ENCODE peak calls at places on chromosomes 11 and 22, in six cellular contexts. N is IMR-90, F is H9, T is neuronal stem cell, J is H1, K is trophoblast cell. I is an unnamed sample.

GRCh38 chr11:86719781-86720463 is 47.5 kb upstream of the ME3 start:
- DNase-seq in J (no peak), K (peak), T (no peak), N (peak), F (no peak), I (peak)

GRCh38 chr11:69799582-69799981 is 19.6 kb downstream of the FGF3 start:
- DNase-seq in K (peak), N (peak), J (no peak), F (peak), T (no peak), I (peak)

GRCh38 chr11:71283960-71284359 is 31.6 kb upstream of the SHANK2 start:
- DNase-seq in N (no peak), T (no peak), K (peak), J (no peak), F (peak), I (no peak)

GRCh38 chr11:130131957-130132850 is 27.4 kb upstream of the ST14 start:
- DNase-seq in T (peak), J (peak), K (peak), N (peak), F (peak), I (peak)

GRCh38 chr22:44595841-44596341 is 97.9 kb upstream of the RTL6 start:
- DNase-seq in N (peak), F (no peak), K (no peak), J (no peak), T (no peak), I (peak)

GRCh38 chr22:41873391-41873790 is 40.5 kb downstream of the SREBF2 start:
- DNase-seq in F (no peak), T (no peak), K (no peak), J (no peak), N (no peak), I (no peak)

GRCh38 chr11:134120143-134120850 is 51.4 kb downstream of the JAM3 start:
- DNase-seq in N (peak), F (no peak), T (no peak), J (no peak), K (no peak), I (peak)

GRCh38 chr11:77130763-77131513 is 2.9 kb downstream of the MYO7A start:
- DNase-seq in F (no peak), N (peak), J (no peak), K (peak), T (no peak), I (no peak)

GRCh38 chr11:45599161-45599943 is 66.1 kb downstream of the CHST1 start:
- DNase-seq in N (no peak), T (no peak), K (peak), J (no peak), F (no peak), I (no peak)

GRCh38 chr11:28318861-28319260 is 210.7 kb downstream of the METTL15 start:
- DNase-seq in N (no peak), J (no peak), T (no peak), F (no peak), K (no peak), I (no peak)

GRCh38 chr11:1744879-1745700 is 5.3 kb downstream of the IFITM10 start:
- DNase-seq in N (no peak), F (no peak), T (no peak), K (no peak), J (no peak), I (no peak)

GRCh38 chr22:43811777-43812148 is 342 bp downstream of the EFCAB6 start:
- DNase-seq in J (no peak), F (no peak), K (no peak), T (no peak), N (peak), I (peak)

GRCh38 chr11:66847461-66848232 is 4.4 kb downstream of the RCE1 start:
- DNase-seq in T (no peak), F (no peak), N (no peak), K (no peak), J (no peak), I (no peak)
- H3K14ac ChIP-seq in T (no peak), F (no peak), N (no peak), K (no peak), J (no peak), I (no peak)

DNA sequence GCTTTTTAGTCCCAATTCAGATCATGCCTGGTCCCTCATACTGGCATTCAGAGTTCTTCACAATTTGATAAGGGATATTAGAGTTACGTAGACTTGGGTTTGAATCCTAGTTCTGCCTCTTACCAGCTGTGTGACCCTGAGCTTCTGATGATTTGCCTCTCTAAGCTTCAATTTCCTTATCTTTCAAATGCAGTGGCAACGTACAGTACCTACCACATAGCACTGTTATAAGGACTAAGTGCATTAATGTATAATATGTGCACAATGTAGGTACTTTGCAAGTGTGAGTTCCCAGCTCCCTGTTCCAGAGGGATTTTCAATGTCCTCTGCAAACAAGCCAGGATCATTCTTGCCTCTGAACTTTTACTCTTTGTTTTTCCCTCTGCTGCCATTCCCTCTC is 7.3 kb downstream of the RHOG start:
- DNase-seq in J (no peak), F (no peak), K (no peak), T (no peak), N (no peak), I (no peak)
- H3K14ac ChIP-seq in J (no peak), F (no peak), K (no peak), T (no peak), N (no peak), I (no peak)

DNA sequence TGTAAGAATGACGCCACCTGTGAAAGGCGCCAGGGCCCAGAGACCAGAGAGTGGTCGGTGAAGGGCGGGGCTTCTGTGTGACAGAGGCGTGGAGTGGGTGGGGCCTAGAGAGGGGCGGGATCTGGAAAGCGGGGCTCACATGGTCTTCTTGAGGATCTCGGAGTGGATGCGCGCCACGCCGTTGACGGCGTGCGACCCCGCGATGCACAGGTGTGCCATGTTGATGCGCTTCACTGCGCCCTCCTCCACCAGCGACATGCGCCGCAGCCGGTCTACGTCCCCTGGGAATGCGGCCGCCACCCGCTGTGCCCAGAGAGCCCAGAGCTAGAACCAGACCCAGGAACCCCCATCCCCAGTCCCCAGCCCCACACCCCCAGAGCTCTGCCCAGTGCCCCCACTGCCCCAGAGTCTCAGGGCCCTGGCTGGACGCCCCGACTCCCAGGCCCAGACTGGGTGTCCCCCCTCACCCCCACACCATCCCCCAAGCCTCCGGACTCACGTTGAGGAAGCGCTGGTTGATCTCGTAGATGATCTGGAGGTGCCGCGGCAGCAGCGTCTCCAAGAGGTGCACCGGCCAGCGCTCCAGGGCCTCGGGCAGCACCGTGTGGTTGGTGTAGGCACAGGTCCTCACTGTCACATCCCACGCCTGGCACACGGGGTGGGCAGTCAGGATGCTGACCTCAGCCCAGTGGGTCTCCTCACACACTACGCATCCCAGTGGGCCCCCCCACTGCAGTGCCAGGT is 6.2 kb downstream of the PYGM start:
- DNase-seq in N (no peak), K (no peak), F (peak), T (no peak), J (no peak), I (no peak)
- H3K14ac ChIP-seq in N (no peak), K (no peak), F (no peak), T (peak), J (no peak), I (no peak)

GRCh38 chr11:68165601-68166000 is 44.4 kb upstream of the CHKA start:
- DNase-seq in K (no peak), J (no peak), N (no peak), T (no peak), F (no peak), I (no peak)

GRCh38 chr11:68169442-68169841 is 43.7 kb downstream of the KMT5B start:
- DNase-seq in K (no peak), T (no peak), N (no peak), J (no peak), F (no peak), I (no peak)

GRCh38 chr11:68168694-68169093 is 44.4 kb downstream of the KMT5B start:
- DNase-seq in F (no peak), N (no peak), K (no peak), T (no peak), J (no peak), I (no peak)

GRCh38 chr11:68166969-68167368 is 45.8 kb upstream of the CHKA start:
- DNase-seq in J (no peak), K (no peak), N (no peak), T (no peak), F (no peak), I (no peak)

DNA sequence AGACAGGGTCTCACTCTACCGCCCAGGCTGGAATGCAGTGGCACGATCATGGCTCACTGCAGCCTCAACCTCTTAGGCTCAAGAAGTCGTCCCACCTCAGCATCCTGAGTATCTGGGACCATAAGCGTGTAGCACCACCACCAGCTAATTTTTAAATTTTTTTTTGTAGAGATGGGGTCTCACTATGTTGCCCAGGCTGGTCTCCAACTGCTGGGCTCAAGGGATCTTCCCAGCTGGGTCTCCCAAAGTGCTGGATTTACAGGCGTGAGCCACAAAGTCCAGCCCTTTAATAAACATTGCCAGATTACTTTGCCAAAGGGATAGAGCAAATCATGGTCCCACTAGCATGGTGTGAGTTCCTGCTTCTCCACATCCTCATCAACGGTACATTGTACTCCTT is 45.6 kb downstream of the KMT5B start:
- DNase-seq in K (no peak), T (no peak), F (no peak), N (no peak), J (no peak), I (no peak)
- H3K14ac ChIP-seq in K (no peak), T (no peak), F (no peak), N (no peak), J (no peak), I (no peak)

GRCh38 chr22:50082961-50083461 is 2.2 kb downstream of the MLC1 start:
- DNase-seq in K (no peak), T (no peak), F (no peak), J (no peak), N (no peak), I (no peak)
- H3K14ac ChIP-seq in K (peak), T (no peak), F (no peak), J (no peak), N (no peak), I (peak)

GRCh38 chr22:32909561-32910348 is 108.2 kb downstream of the TIMP3 start:
- DNase-seq in J (no peak), T (no peak), F (no peak), N (no peak), K (no peak), I (no peak)
- H3K14ac ChIP-seq in J (no peak), T (no peak), F (no peak), N (no peak), K (no peak), I (no peak)

GRCh38 chr11:93740031-93740801 is 1.1 kb downstream of the TAF1D start:
- DNase-seq in J (no peak), K (peak), T (no peak), F (no peak), N (peak), I (no peak)

GRCh38 chr11:93743316-93743715 is 1.8 kb downstream of the C11orf54 start:
- DNase-seq in J (no peak), F (no peak), K (no peak), N (no peak), T (no peak), I (no peak)

GRCh38 chr11:93740802-93741093 is 547 bp downstream of the TAF1D start:
- DNase-seq in T (peak), N (peak), F (no peak), K (peak), J (no peak), I (peak)

GRCh38 chr11:93741882-93742226 is 382 bp downstream of the C11orf54 start:
- DNase-seq in K (peak), F (no peak), N (peak), J (no peak), T (no peak), I (peak)

DNA sequence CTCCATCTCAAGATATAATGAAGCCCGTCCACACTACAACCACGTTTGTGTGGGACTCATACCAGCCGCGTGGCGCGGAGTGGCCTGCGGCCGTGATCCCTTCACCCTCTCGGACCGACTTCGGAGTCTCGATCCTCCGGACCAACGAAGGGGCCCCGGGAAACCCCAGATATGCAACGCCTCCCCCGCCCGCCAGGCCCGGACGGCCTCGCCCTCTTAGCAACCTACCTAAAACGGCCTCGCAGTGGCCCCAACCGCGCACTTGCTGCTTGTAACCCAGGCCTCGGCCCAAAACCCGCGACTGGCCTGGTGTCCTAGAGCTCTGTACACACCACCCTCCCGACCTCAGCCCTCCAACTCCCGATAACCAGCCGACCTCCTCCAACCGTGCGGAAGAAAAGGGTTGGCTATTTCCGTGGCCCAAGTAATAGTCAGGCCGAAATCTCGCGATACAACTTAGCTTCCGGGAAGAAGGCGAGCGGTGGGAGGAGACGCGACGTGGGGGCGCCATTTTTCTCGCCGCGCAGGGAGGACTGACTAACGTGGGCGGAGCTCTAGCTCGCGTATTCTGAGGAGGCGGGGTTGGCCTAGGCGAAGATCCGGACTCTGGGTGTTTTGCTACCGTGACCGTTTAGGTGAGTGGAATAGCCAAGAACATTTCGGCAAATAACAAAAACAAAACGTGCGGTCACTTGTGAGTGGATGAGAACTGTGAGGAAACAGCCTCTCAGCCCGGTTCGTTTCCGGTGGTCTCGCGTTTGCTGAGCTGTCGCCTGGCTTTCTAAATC is at the start of the genes C11orf54 and TAF1D:
- DNase-seq in T (peak), F (peak), K (peak), J (peak), N (peak), I (peak)
- H3K14ac ChIP-seq in T (no peak), F (peak), K (peak), J (no peak), N (peak), I (peak)

DNA sequence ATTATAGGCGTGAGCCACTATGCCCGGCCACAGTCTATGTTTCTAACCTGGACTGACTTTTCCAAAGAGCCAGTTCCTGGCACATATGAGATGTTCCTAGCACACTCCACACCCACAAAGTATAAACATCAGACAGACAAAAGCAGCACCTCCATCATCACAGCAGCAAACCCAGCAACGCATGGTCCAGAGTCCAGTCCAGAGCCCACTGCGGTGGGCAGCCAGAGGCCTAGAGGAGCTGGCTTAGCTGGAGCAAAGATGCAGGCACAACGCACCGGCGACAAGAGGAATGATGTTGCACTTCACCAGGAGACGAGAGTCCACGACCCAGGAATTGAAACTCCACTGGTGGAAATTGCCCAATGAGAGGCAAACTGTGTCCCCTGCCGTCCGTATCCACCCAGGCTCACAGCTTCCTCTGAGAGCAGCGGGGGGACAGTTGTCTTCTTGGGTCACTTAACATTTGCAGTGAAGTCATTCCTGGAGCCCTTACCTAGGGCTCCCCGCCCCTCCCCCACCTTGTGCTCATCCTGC is 36.6 kb downstream of the RPS6KA4 start:
- DNase-seq in F (no peak), N (no peak), J (no peak), T (no peak), K (no peak), I (no peak)
- H3K14ac ChIP-seq in F (peak), N (no peak), J (no peak), T (no peak), K (no peak), I (peak)

DNA sequence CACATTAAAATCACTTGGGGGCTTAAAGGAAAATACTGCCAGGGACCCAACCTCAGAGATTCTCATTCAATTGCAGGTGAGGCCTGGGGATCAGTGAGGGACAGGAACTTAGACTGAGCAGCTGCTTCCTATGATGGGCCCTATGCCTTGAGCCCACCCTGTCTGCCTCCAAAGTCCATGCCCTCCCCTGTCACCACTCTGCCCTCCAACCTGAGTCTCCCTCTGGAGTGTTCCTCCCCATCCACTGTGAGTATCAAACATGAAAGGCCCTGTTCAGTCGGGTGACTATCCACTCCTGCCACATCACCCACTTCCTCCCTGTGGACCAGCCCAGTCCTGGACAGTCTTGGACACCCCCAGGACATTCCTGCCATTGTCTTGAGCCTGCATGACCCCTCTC is 40.6 kb downstream of the PLEKHA7 start:
- DNase-seq in T (no peak), N (no peak), F (no peak), J (no peak), K (no peak), I (no peak)
- H3K14ac ChIP-seq in T (no peak), N (no peak), F (no peak), J (no peak), K (no peak), I (no peak)

I was measured in mesenchymal stem cell.